ENCODE peak calls at places on chromosome 2, in eight cellular contexts. W is GM12864, U is cardiac fibroblast, J is GM12865, R is AG09309, Q is fibroblast of lung, T is lower leg skin, D is uterus. I is an unnamed sample.
A peak's percentile ranks its signal among the peaks of the same experiment; 100 is the strongest.

GRCh38 chr2:195480121-195480520 is 176.9 kb upstream of the SLC39A10 start:
- DNase-seq in W (no peak), U (no peak), J (no peak), R (no peak), Q (peak; percentile 59), T (no peak), D (no peak), I (no peak)

GRCh38 chr2:63053889-63054725 is 3.5 kb downstream of the OTX1 start:
- DNase-seq in W (no peak), U (no peak), J (peak; percentile 47), R (no peak), Q (no peak), T (no peak), D (no peak), I (no peak)

GRCh38 chr2:45626387-45627010 is 15.4 kb upstream of the SRBD1 start:
- DNase-seq in W (no peak), U (no peak), J (no peak), R (no peak), Q (no peak), T (no peak), D (no peak), I (no peak)

GRCh38 chr2:97747285-97747684 is 33.9 kb downstream of the ZAP70 start:
- DNase-seq in W (no peak), U (no peak), J (no peak), R (no peak), Q (no peak), T (no peak), D (no peak), I (no peak)

GRCh38 chr2:44452184-44452583 is 90.4 kb downstream of the CAMKMT start:
- DNase-seq in W (no peak), U (no peak), J (no peak), R (no peak), Q (no peak), T (no peak), D (no peak), I (no peak)

GRCh38 chr2:10235099-10235908 is 67.4 kb upstream of the HPCAL1 start:
- DNase-seq in W (no peak), U (peak; percentile 14), J (no peak), R (no peak), Q (peak; percentile 44), T (no peak), D (peak; percentile 12), I (no peak)

GRCh38 chr2:118539290-118539689 is 308.2 kb downstream of the EN1 start:
- DNase-seq in W (no peak), U (peak; percentile 44), J (peak; percentile 23), R (peak; percentile 8), Q (peak; percentile 44), T (peak; percentile 82), D (no peak), I (peak; percentile 8)

GRCh38 chr2:213288913-213289700 is 4.8 kb downstream of the SPAG16 start:
- DNase-seq in W (no peak), U (no peak), J (no peak), R (no peak), Q (peak; percentile 75), T (no peak), D (no peak), I (peak; percentile 76)

GRCh38 chr2:64937341-64938230 is 51.6 kb upstream of the SLC1A4 start:
- DNase-seq in W (peak; percentile 50), U (no peak), J (peak; percentile 88), R (no peak), Q (no peak), T (peak; percentile 88), D (no peak), I (no peak)

GRCh38 chr2:64941143-64941542 is 48.1 kb upstream of the SLC1A4 start:
- DNase-seq in W (no peak), U (no peak), J (no peak), R (no peak), Q (no peak), T (no peak), D (no peak), I (no peak)

GRCh38 chr2:64941751-64942150 is 47.4 kb upstream of the SLC1A4 start:
- DNase-seq in W (no peak), U (no peak), J (peak; percentile 45), R (no peak), Q (no peak), T (no peak), D (no peak), I (no peak)

GRCh38 chr2:64938607-64939285 is 50.5 kb upstream of the SLC1A4 start:
- DNase-seq in W (no peak), U (no peak), J (peak; percentile 64), R (no peak), Q (no peak), T (no peak), D (no peak), I (no peak)

DNA sequence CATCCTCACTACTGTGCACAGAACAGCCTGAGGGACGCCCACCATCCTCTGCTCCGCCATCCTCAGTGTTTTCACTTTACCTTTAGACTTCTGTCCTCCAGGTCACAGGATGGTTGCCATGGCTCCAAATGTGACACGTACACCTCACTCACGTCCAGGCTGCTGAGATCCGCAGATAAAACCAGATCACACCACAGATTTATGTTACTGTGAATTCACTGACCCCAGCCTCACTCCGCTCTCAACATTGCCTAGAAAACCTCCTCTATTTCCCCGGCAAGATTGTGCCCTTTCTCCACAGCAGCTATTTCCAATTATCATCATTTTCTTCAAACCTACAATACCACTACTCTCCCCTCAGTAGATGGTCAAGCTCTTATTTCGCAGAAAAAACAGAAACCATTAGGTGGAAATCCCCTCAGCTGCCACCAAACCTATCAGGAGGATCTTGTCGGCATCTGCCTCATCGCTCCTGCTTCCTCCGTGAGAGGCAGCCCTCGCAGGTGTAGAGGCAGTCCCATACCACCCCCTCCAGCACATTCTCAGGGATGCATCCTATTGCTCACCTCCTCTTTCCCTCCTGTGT is 49.8 kb upstream of the SLC1A4 start:
- DNase-seq in W (peak; percentile 51), U (no peak), J (peak; percentile 87), R (no peak), Q (no peak), T (no peak), D (no peak), I (no peak)
- TF ChIP-seq CTCF in W (no peak), U (no peak), J (peak; percentile 29), R (no peak), Q (no peak), T (no peak), D (no peak), I (no peak)

DNA sequence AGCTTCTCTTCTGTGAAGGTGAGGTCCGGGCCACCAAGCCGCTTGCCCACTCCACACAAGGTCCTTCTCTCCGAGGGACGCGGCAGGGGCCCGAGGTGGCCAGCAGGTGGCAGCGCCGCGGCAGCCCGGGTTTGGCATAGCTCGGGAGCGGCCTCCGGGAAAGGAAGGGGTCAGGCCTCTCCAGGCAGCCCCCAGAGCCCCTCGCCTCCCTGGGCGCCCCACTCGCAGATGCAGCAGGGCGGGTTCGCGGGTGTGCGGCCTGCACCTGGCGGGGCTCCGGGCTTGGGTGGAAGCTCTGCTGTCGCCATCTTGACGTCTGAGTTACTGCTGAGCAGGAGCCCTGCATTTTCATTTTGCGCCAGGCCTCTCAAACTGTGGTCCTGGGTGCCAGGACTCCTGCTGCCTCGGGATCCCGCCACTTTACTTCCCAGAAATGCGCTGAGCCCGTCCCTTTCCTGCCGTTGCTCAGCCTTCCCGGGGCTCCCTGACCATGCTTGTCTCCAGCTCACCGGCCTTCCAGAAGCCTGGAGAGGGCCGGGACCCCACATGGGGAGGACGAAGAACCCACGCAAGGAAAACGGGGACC is 18.6 kb upstream of the NCL start:
- DNase-seq in W (no peak), U (peak; percentile 71), J (peak; percentile 89), R (peak; percentile 3), Q (peak; percentile 36), T (peak; percentile 92), D (peak; percentile 77), I (peak; percentile 29)
- H3K4me3 ChIP-seq in W (peak overlapping the region; percentile 55), U (peak overlapping the region; percentile 56), J (peak overlapping the region; percentile 73), R (peak overlapping the region; percentile 28), Q (no peak overlapping the region), T (peak overlapping the region; percentile 44), D (peak overlapping the region; percentile 38), I (peak overlapping the region; percentile 42)

GRCh38 chr2:85978883-85979780 is 90.3 kb upstream of the ST3GAL5 start:
- DNase-seq in W (no peak), U (no peak), J (no peak), R (no peak), Q (no peak), T (no peak), D (no peak), I (no peak)

GRCh38 chr2:85976106-85976920 is 87.5 kb upstream of the ST3GAL5 start:
- DNase-seq in W (no peak), U (peak; percentile 48), J (no peak), R (no peak), Q (no peak), T (no peak), D (no peak), I (no peak)

GRCh38 chr2:85974395-85974794 is 85.6 kb upstream of the ST3GAL5 start:
- DNase-seq in W (no peak), U (no peak), J (no peak), R (no peak), Q (no peak), T (no peak), D (no peak), I (peak; percentile 5)

GRCh38 chr2:85972355-85972754 is 83.6 kb upstream of the ST3GAL5 start:
- DNase-seq in W (no peak), U (no peak), J (no peak), R (no peak), Q (no peak), T (no peak), D (no peak), I (no peak)

GRCh38 chr2:85975581-85975980 is 86.8 kb upstream of the ST3GAL5 start:
- DNase-seq in W (no peak), U (no peak), J (no peak), R (no peak), Q (no peak), T (no peak), D (no peak), I (no peak)
- TF ChIP-seq CTCF in W (no peak), U (no peak), J (no peak), R (no peak), Q (no peak), T (no peak), D (no peak), I (no peak)

GRCh38 chr2:39738941-39739340 is 40.1 kb downstream of the THUMPD2 start:
- DNase-seq in W (no peak), U (no peak), J (no peak), R (no peak), Q (peak; percentile 97), T (no peak), D (no peak), I (no peak)

GRCh38 chr2:39735648-39736047 is 43.4 kb downstream of the THUMPD2 start:
- DNase-seq in W (no peak), U (peak; percentile 5), J (no peak), R (no peak), Q (peak; percentile 69), T (no peak), D (no peak), I (no peak)

GRCh38 chr2:39739386-39739785 is 39.7 kb downstream of the THUMPD2 start:
- DNase-seq in W (no peak), U (no peak), J (no peak), R (no peak), Q (no peak), T (no peak), D (no peak), I (no peak)

GRCh38 chr2:39736593-39736992 is 42.5 kb downstream of the THUMPD2 start:
- DNase-seq in W (no peak), U (peak; percentile 69), J (no peak), R (peak; percentile 80), Q (peak; percentile 99), T (no peak), D (no peak), I (no peak)

DNA sequence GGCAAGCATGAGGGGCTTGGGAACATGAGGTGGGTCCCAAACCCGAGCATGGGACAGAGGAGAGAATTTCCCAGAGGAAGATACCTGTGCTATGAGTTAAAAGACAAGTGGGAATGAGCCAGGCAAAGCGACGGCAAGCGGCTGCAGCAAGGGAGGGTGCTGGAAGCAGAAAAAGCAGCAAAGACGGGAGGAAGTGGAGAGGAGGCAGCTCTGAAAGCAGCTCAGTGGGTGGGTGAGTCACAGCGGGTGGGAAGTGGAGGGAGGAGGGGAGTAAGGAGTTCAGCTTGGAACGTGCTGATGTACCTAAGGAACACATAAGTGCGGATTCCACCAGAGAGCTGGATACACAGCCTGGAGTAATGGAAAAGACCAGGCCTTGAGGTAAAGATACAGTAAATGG is 41.4 kb downstream of the THUMPD2 start:
- DNase-seq in W (no peak), U (peak; percentile 82), J (no peak), R (peak; percentile 64), Q (peak; percentile 96), T (no peak), D (peak; percentile 31), I (peak; percentile 27)
- H3K4me3 ChIP-seq in W (no peak overlapping the region), U (peak overlapping the region; percentile 4), J (no peak overlapping the region), R (peak overlapping the region; percentile 31), Q (peak overlapping the region; percentile 22), T (no peak overlapping the region), D (no peak overlapping the region), I (no peak overlapping the region)